ENCODE peak calls at places on chromosomes 11 and 22, in seven cellular contexts. F is T-helper 1 cell, E is NCI-H1417, T is Kasumi-1, J is GM03348, Q is COR-L47, X is HT1080. O is an unnamed sample.

GRCh38 chr22:41334951-41335635 is 33.8 kb downstream of the ZC3H7B start:
- DNase-seq in F (no peak), T (no peak), E (no peak), X (no peak), Q (no peak), J (no peak), O (no peak)

GRCh38 chr11:61960532-61960931 is 6.9 kb downstream of the FTH1 start:
- DNase-seq in J (no peak), F (no peak), X (no peak), E (no peak), T (no peak), Q (no peak), O (no peak)

GRCh38 chr11:76054330-76054729 is 152.0 kb downstream of the WNT11 start:
- DNase-seq in E (no peak), Q (no peak), X (no peak), J (no peak), F (no peak), T (no peak), O (no peak)

GRCh38 chr11:83115551-83115950 is 41.4 kb upstream of the PCF11 start:
- DNase-seq in T (no peak), X (no peak), Q (no peak), F (no peak), E (no peak), J (no peak), O (no peak)

GRCh38 chr11:8247312-8247711 is 16.4 kb downstream of the LMO1 start:
- DNase-seq in J (peak; percentile 33), F (no peak), E (peak; percentile 23), T (peak; percentile 56), X (no peak), Q (peak; percentile 8), O (no peak)

GRCh38 chr11:78193806-78194205 is 5.1 kb downstream of the USP35 start:
- DNase-seq in X (no peak), Q (no peak), E (no peak), F (no peak), J (no peak), T (no peak), O (no peak)

GRCh38 chr11:75513250-75513649 is 12.5 kb downstream of the GDPD5 start:
- DNase-seq in J (no peak), Q (no peak), F (no peak), E (no peak), X (no peak), T (no peak), O (no peak)

GRCh38 chr11:35218956-35219355 is 80.0 kb downstream of the CD44 start:
- DNase-seq in X (no peak), Q (no peak), T (no peak), E (no peak), F (no peak), J (peak; percentile 46), O (peak; percentile 81)

GRCh38 chr11:129976371-129976770 is 26.3 kb downstream of the PRDM10 start:
- DNase-seq in E (no peak), F (no peak), X (no peak), Q (no peak), J (no peak), T (no peak), O (no peak)

GRCh38 chr11:35293699-35294098 is 125.7 kb downstream of the SLC1A2 start:
- DNase-seq in T (no peak), X (no peak), Q (no peak), F (no peak), E (no peak), J (no peak), O (no peak)

GRCh38 chr11:133992121-133992520 is 35.4 kb upstream of the IGSF9B start:
- DNase-seq in T (no peak), E (no peak), J (no peak), Q (no peak), F (no peak), X (no peak), O (no peak)

GRCh38 chr11:69001301-69002081 is 11.6 kb downstream of the MRGPRF start:
- DNase-seq in Q (no peak), T (no peak), E (no peak), F (no peak), X (no peak), J (no peak), O (no peak)

GRCh38 chr11:10688401-10688800 is 5.2 kb downstream of the IRAG1 start:
- DNase-seq in T (no peak), E (no peak), Q (no peak), X (peak; percentile 70), J (no peak), F (no peak), O (no peak)

GRCh38 chr11:94806436-94806835 is 38.3 kb downstream of the AMOTL1 start:
- DNase-seq in T (no peak), E (no peak), X (no peak), J (no peak), F (no peak), Q (no peak), O (peak; percentile 95)

GRCh38 chr11:283405-284080 is 5.3 kb downstream of the NLRP6 start:
- DNase-seq in Q (no peak), J (no peak), X (no peak), E (no peak), F (no peak), T (no peak), O (no peak)

GRCh38 chr11:12831471-12832202 is 157.4 kb downstream of the TEAD1 start:
- DNase-seq in J (no peak), E (peak; percentile 98), X (no peak), F (no peak), Q (peak; percentile 96), T (no peak), O (no peak)

GRCh38 chr11:113096661-113097060 is 135.4 kb downstream of the NCAM1 start:
- DNase-seq in E (no peak), T (no peak), Q (no peak), J (no peak), F (no peak), X (no peak), O (no peak)

GRCh38 chr11:112593440-112593839 is 332.8 kb upstream of the PLET1 start:
- DNase-seq in X (no peak), F (no peak), T (no peak), Q (no peak), J (no peak), E (no peak), O (no peak)

GRCh38 chr22:42179616-42180015 is 49.0 kb upstream of the CYP2D6 start:
- DNase-seq in E (no peak), T (no peak), F (no peak), Q (no peak), X (peak; percentile 88), J (peak; percentile 90), O (peak; percentile 94)

O was measured in AG10803.